ENCODE peak calls at places on chromosomes 4 and X, in eight cellular contexts. X is MM.1S; V is neuronal stem cell; N is CD4-positive, CD25-positive, alpha-beta regulatory T cell; S is heart left ventricle; T is breast epithelium; M is mesenchymal stem cell; W is Caco-2. I is an unnamed sample. For H3K4me1 and H3K36me3, the result is how much of the 10 kb centered on the place peaks cover.

GRCh38 chr4:14110407-14110806 is 482.9 kb upstream of the BOD1L1 start:
- DNase-seq in X (no peak), V (no peak), N (no peak), S (no peak), T (no peak), M (peak), W (no peak), I (peak)

GRCh38 chr4:148795156-148795864 is 353.1 kb upstream of the NR3C2 start:
- DNase-seq in X (no peak), V (no peak), N (no peak), S (peak), T (no peak), M (no peak), W (peak), I (no peak)

GRCh38 chrX:45133465-45133864 is 67.2 kb downstream of the DIPK2B start:
- DNase-seq in X (no peak), V (no peak), N (no peak), S (no peak), T (no peak), M (no peak), W (no peak), I (no peak)

GRCh38 chr4:123408471-123409084 is 12.0 kb downstream of the SPRY1 start:
- DNase-seq in X (no peak), V (no peak), N (no peak), S (no peak), T (no peak), M (no peak), W (no peak), I (no peak)

GRCh38 chr4:7933631-7934510 is 5.8 kb downstream of the AFAP1 start:
- DNase-seq in X (no peak), V (no peak), N (no peak), S (no peak), T (no peak), M (peak), W (no peak), I (no peak)

GRCh38 chrX:149950681-149951080 is 12.4 kb upstream of the EOLA2 start:
- DNase-seq in X (peak), V (no peak), N (no peak), S (no peak), T (no peak), M (peak), W (no peak), I (peak)

GRCh38 chr4:122765702-122766352 is 33.3 kb downstream of the BBS12 start:
- DNase-seq in X (no peak), V (no peak), N (no peak), S (no peak), T (no peak), M (peak), W (no peak), I (peak)

GRCh38 chr4:127505203-127505602 is 127.6 kb upstream of the INTU start:
- DNase-seq in X (no peak), V (no peak), N (no peak), S (no peak), T (no peak), M (peak), W (no peak), I (peak)

GRCh38 chr4:114320126-114320525 is 278.5 kb upstream of the UGT8 start:
- DNase-seq in X (no peak), V (no peak), N (no peak), S (no peak), T (no peak), M (no peak), W (no peak), I (no peak)

GRCh38 chr4:70737409-70737808 is 15.6 kb downstream of the RUFY3 start:
- DNase-seq in X (no peak), V (no peak), N (no peak), S (no peak), T (no peak), M (no peak), W (no peak), I (no peak)

GRCh38 chr4:97153042-97153441 is 990.2 kb downstream of the STPG2 start:
- DNase-seq in X (peak), V (no peak), N (no peak), S (no peak), T (no peak), M (no peak), W (no peak), I (peak)

GRCh38 chr4:100986360-100986868 is 360.9 kb downstream of the PPP3CA start:
- DNase-seq in X (no peak), V (peak), N (no peak), S (no peak), T (no peak), M (peak), W (no peak), I (no peak)

GRCh38 chr4:146521543-146522097 is at the start of gene SLC10A7:
- DNase-seq in X (peak), V (peak), N (peak), S (peak), T (peak), M (peak), W (peak), I (peak)

GRCh38 chr4:54784188-54784671 is 126.5 kb downstream of the KIT start:
- DNase-seq in X (no peak), V (no peak), N (no peak), S (peak), T (peak), M (peak), W (no peak), I (peak)

GRCh38 chr4:176054942-176055341 is 10.7 kb upstream of the WDR17 start:
- DNase-seq in X (peak), V (no peak), N (no peak), S (no peak), T (no peak), M (no peak), W (no peak), I (peak)

GRCh38 chrX:144259054-144259453 is 375.2 kb downstream of the UBE2NL start:
- DNase-seq in X (peak), V (no peak), N (no peak), S (no peak), T (no peak), M (no peak), W (no peak), I (no peak)

GRCh38 chr4:150242820-150243458 is 164.7 kb downstream of the DCLK2 start:
- DNase-seq in X (peak), V (peak), N (no peak), S (no peak), T (no peak), M (peak), W (no peak), I (peak)

GRCh38 chr4:4666693-4667642 is 125.1 kb upstream of the STX18 start:
- DNase-seq in X (no peak), V (no peak), N (no peak), S (no peak), T (no peak), M (peak), W (peak), I (peak)

GRCh38 chr4:48254381-48255072 is 15.1 kb downstream of the TEC start:
- DNase-seq in X (no peak), V (no peak), N (no peak), S (peak), T (no peak), M (no peak), W (no peak), I (peak)

GRCh38 chr4:52234539-52235174 is 183.6 kb downstream of the SPATA18 start:
- DNase-seq in X (no peak), V (peak), N (no peak), S (no peak), T (no peak), M (peak), W (no peak), I (peak)

GRCh38 chr4:11700751-11701226 is 272.1 kb upstream of the HS3ST1 start:
- DNase-seq in X (no peak), V (no peak), N (no peak), S (no peak), T (no peak), M (peak), W (no peak), I (peak)

GRCh38 chrX:989959-990510 is 222.4 kb downstream of the CRLF2 start:
- DNase-seq in X (peak), V (no peak), N (peak), S (peak), T (peak), M (peak), W (no peak), I (peak)

GRCh38 chr4:88148560-88148959 is 9.9 kb downstream of the ABCG2 start:
- DNase-seq in X (no peak), V (no peak), N (no peak), S (no peak), T (no peak), M (peak), W (no peak), I (no peak)

GRCh38 chr4:74016068-74016467 is 17.6 kb upstream of the CXCL5 start:
- DNase-seq in X (no peak), V (no peak), N (no peak), S (no peak), T (no peak), M (peak), W (no peak), I (no peak)

GRCh38 chr4:104559502-104559901 is 64.8 kb upstream of the CXXC4 start:
- DNase-seq in X (peak), V (no peak), N (no peak), S (no peak), T (no peak), M (no peak), W (no peak), I (no peak)

GRCh38 chr4:19694829-19695228 is 556.9 kb upstream of the SLIT2 start:
- DNase-seq in X (no peak), V (no peak), N (no peak), S (no peak), T (no peak), M (no peak), W (no peak), I (no peak)

GRCh38 chr4:86592553-86593249 is 1.4 kb upstream of the PTPN13 start:
- DNase-seq in X (no peak), V (no peak), N (no peak), S (no peak), T (no peak), M (peak), W (no peak), I (peak)

GRCh38 chr4:130071746-130072145 is 975.8 kb downstream of the C4orf33 start:
- DNase-seq in X (no peak), V (no peak), N (no peak), S (no peak), T (no peak), M (peak), W (no peak), I (no peak)

GRCh38 chr4:26175905-26176304 is 144.9 kb upstream of the RBPJ start:
- DNase-seq in X (no peak), V (no peak), N (no peak), S (no peak), T (no peak), M (no peak), W (no peak), I (no peak)

GRCh38 chr4:128633067-128633466 is 176.4 kb upstream of the JADE1 start:
- DNase-seq in X (no peak), V (no peak), N (no peak), S (no peak), T (no peak), M (no peak), W (no peak), I (no peak)
- H3K4me3 ChIP-seq in X (no peak), V (no peak), N (no peak), S (no peak), T (no peak), M (no peak), W (no peak), I (no peak)

DNA sequence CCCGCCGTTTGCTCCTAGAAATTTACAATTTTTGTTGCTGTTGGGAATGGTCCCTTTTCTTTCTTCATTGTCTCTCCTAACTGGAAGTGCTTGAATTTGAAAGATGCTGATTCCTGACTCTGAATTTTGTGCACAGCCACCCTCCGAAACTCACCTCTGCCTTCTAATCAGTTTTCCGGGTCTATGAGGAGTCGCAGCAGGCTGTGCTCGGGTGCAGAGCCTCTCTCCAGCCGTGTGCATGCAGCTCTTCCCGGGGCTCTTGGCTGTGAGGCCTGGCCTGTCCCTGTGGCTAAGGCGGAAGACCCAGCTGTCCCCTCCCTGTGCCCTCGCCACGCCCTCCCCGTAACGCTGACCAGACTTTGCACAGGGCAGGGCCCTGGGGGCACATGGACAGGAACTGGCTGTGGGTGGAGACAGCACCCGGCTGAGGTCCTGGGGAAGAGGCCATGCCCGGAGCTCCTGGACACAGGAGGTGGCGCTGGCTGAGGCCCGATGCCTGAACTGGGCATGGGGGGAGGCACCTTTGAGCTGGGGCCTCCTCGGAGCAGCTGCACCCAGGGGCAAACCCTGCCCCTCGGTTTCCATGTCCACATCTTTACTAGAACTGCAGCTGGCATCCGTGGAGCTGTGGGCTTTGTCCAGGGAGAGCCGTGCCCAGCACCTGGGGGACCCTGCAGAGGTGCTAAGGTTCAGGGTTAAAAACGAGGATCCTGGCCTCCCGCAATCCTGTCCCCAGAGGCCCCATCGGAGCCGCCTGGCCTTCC is 32.6 kb upstream of the SPON2 start:
- DNase-seq in X (no peak), V (no peak), N (no peak), S (peak), T (peak), M (no peak), W (peak), I (no peak)
- H3K4me1 ChIP-seq in X (under half), V (under half), N (under half), S (under half), T (under half), M (half or more), W (under half), I (half or more)

DNA sequence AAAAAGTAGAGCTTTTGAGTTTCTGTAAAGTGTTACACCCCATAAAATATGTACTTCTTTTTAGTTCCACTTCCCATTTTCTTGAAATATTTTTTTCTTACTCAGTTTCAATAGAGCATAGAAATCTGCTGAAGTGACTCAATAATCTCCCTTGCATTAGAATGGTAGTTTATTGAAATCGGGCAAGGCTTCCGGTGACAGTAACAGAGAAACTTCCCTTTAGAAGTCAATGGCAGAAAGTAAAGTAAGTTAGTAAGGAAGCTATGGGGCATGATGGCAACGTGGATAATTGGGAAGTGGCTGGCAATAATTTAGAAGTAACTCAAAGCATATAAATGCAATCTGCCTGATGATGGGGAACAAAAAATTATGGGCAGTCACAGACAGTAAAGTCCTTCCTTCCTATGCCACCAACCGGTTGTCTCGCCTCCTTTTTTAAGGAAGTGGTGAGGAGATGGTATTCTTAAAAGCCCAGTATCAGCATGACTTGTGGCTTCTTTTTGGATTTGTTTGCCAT is 7.6 kb downstream of the CYBB start:
- DNase-seq in X (peak), V (no peak), N (no peak), S (no peak), T (no peak), M (no peak), W (no peak), I (no peak)
- H3K36me3 ChIP-seq in X (under half), V (under half), N (under half), S (under half), T (under half), M (under half), W (under half), I (under half)

GRCh38 chrX:40646489-40647306 is 663 bp downstream of the CXorf38 start:
- DNase-seq in X (peak), V (peak), N (peak), S (peak), T (peak), M (peak), W (no peak), I (peak)

GRCh38 chrX:40644175-40644574 is 3.2 kb downstream of the CXorf38 start:
- DNase-seq in X (no peak), V (no peak), N (no peak), S (no peak), T (no peak), M (peak), W (no peak), I (peak)

GRCh38 chrX:40647307-40648197 is at the start of gene CXorf38:
- DNase-seq in X (peak), V (peak), N (peak), S (peak), T (peak), M (peak), W (peak), I (peak)

GRCh38 chrX:40644821-40645358 is 2.5 kb downstream of the CXorf38 start:
- DNase-seq in X (peak), V (no peak), N (peak), S (peak), T (peak), M (peak), W (no peak), I (peak)
- H3K4me3 ChIP-seq in X (peak), V (no peak), N (peak), S (peak), T (peak), M (peak), W (no peak), I (peak)

GRCh38 chr4:76200771-76201224 is 12.8 kb downstream of the SCARB2 start:
- DNase-seq in X (peak), V (no peak), N (no peak), S (no peak), T (peak), M (no peak), W (peak), I (no peak)

GRCh38 chr4:76208005-76208765 is 5.4 kb downstream of the SCARB2 start:
- DNase-seq in X (no peak), V (no peak), N (no peak), S (peak), T (peak), M (peak), W (peak), I (peak)

GRCh38 chr4:76206222-76206942 is 7.2 kb downstream of the SCARB2 start:
- DNase-seq in X (no peak), V (no peak), N (no peak), S (no peak), T (no peak), M (no peak), W (no peak), I (peak)

GRCh38 chr4:76203541-76203940 is 10.1 kb downstream of the SCARB2 start:
- DNase-seq in X (peak), V (no peak), N (no peak), S (no peak), T (no peak), M (no peak), W (no peak), I (no peak)

DNA sequence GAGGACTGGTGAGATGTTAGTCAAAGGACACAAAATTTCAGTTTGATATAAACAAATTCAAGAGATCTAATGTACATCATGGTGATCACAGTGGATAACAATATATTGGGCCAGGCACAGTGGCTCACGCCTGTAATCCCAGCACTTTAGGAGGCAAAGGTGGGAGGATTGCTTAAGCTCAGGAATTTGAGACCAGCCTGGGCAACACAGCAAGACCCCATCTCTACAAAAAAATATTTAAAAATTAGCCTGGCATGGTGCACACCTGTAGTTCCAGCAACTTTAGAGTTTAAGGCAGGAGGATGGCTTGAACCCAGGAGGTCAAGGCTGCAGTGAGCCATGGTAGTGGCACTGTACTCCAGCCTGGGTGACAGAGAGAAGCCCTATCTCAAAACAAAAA is 8.7 kb downstream of the SCARB2 start:
- DNase-seq in X (no peak), V (no peak), N (no peak), S (no peak), T (no peak), M (no peak), W (no peak), I (no peak)
- H3K4me1 ChIP-seq in X (half or more), V (under half), N (under half), S (under half), T (under half), M (under half), W (under half), I (half or more)

GRCh38 chr4:137521053-137521452 is 11.2 kb downstream of the PCDH18 start:
- DNase-seq in X (no peak), V (no peak), N (no peak), S (no peak), T (no peak), M (no peak), W (no peak), I (no peak)

GRCh38 chr4:137523329-137523728 is 9.0 kb downstream of the PCDH18 start:
- DNase-seq in X (no peak), V (no peak), N (no peak), S (no peak), T (no peak), M (no peak), W (no peak), I (no peak)

GRCh38 chr4:137514401-137515116 is 17.7 kb downstream of the PCDH18 start:
- DNase-seq in X (no peak), V (no peak), N (no peak), S (no peak), T (no peak), M (no peak), W (no peak), I (peak)

GRCh38 chr4:137524642-137525384 is 7.5 kb downstream of the PCDH18 start:
- DNase-seq in X (no peak), V (no peak), N (no peak), S (no peak), T (no peak), M (no peak), W (no peak), I (peak)

DNA sequence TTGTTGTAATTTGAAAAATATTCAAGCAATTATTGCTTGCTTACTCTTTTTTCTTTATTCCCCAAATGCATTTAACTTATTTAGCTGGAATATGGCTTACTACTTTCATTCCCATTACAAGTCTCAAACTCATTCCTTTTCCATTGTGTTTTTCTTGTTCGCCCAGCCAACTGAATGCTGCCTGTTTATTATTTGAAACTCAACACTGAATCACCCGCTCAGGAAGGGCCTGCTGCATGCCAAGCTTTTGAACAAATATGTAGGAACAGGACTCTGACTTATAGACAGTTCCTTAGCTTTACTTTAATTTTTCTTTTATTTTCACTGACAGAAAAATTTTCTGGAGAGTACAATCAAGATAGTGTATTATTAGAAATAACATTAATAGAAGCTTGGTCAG is 12.9 kb downstream of the PCDH18 start:
- DNase-seq in X (no peak), V (no peak), N (no peak), S (no peak), T (no peak), M (no peak), W (no peak), I (peak)
- H3K36me3 ChIP-seq in X (under half), V (half or more), N (under half), S (under half), T (under half), M (half or more), W (under half), I (under half)

I was measured in adipocyte.